ENCODE peak calls at places on chromosome 12, in seven cellular contexts. One of them, this sample, is unnamed.

GRCh38 chr12:127556487-127556886 is 710.5 kb upstream of the TMEM132C start:
- DNase-seq in heart right ventricle: no peak
- DNase-seq in GM10248: no peak
- DNase-seq in stimulated activated CD4-positive, alpha-beta T cell treated with anti-CD3 and anti-CD28 coated beads, Interleukin-2, amount 100 ng/mL, for 24 hours: no peak
- DNase-seq in mesendoderm: no peak
- DNase-seq in cardiac muscle cell: no peak
- DNase-seq in GOT3: no peak
- DNase-seq in this sample: no peak

GRCh38 chr12:46401703-46402102 is 29.1 kb upstream of the SLC38A2 start:
- DNase-seq in heart right ventricle: no peak
- DNase-seq in GM10248: no peak
- DNase-seq in stimulated activated CD4-positive, alpha-beta T cell treated with anti-CD3 and anti-CD28 coated beads, Interleukin-2, amount 100 ng/mL, for 24 hours: no peak
- DNase-seq in mesendoderm: no peak
- DNase-seq in cardiac muscle cell: peak; percentile 77
- DNase-seq in GOT3: no peak
- DNase-seq in this sample: no peak

GRCh38 chr12:110669193-110669502 is 19.8 kb downstream of the HVCN1 start:
- DNase-seq in heart right ventricle: no peak
- DNase-seq in GM10248: peak; percentile 31
- DNase-seq in stimulated activated CD4-positive, alpha-beta T cell treated with anti-CD3 and anti-CD28 coated beads, Interleukin-2, amount 100 ng/mL, for 24 hours: no peak
- DNase-seq in mesendoderm: no peak
- DNase-seq in cardiac muscle cell: no peak
- DNase-seq in GOT3: no peak
- DNase-seq in this sample: peak; percentile 81

GRCh38 chr12:48105321-48105866 is 485 bp downstream of the SENP1 start:
- DNase-seq in heart right ventricle: no peak
- DNase-seq in GM10248: peak; percentile 33
- DNase-seq in stimulated activated CD4-positive, alpha-beta T cell treated with anti-CD3 and anti-CD28 coated beads, Interleukin-2, amount 100 ng/mL, for 24 hours: peak; percentile 53
- DNase-seq in mesendoderm: no peak
- DNase-seq in cardiac muscle cell: no peak
- DNase-seq in GOT3: no peak
- DNase-seq in this sample: peak; percentile 74

GRCh38 chr12:52637299-52637698 is 14.7 kb downstream of the KRT2 start:
- DNase-seq in heart right ventricle: no peak
- DNase-seq in GM10248: no peak
- DNase-seq in stimulated activated CD4-positive, alpha-beta T cell treated with anti-CD3 and anti-CD28 coated beads, Interleukin-2, amount 100 ng/mL, for 24 hours: no peak
- DNase-seq in mesendoderm: no peak
- DNase-seq in cardiac muscle cell: no peak
- DNase-seq in GOT3: no peak
- DNase-seq in this sample: no peak

GRCh38 chr12:8742501-8742900 is 44.7 kb downstream of the RIMKLB start:
- DNase-seq in heart right ventricle: no peak
- DNase-seq in GM10248: no peak
- DNase-seq in stimulated activated CD4-positive, alpha-beta T cell treated with anti-CD3 and anti-CD28 coated beads, Interleukin-2, amount 100 ng/mL, for 24 hours: no peak
- DNase-seq in mesendoderm: no peak
- DNase-seq in cardiac muscle cell: peak; percentile 34
- DNase-seq in GOT3: no peak
- DNase-seq in this sample: no peak

GRCh38 chr12:53235742-53236442 is 3.9 kb upstream of the RARG start:
- DNase-seq in heart right ventricle: no peak
- DNase-seq in GM10248: no peak
- DNase-seq in stimulated activated CD4-positive, alpha-beta T cell treated with anti-CD3 and anti-CD28 coated beads, Interleukin-2, amount 100 ng/mL, for 24 hours: no peak
- DNase-seq in mesendoderm: peak; percentile 88
- DNase-seq in cardiac muscle cell: no peak
- DNase-seq in GOT3: no peak
- DNase-seq in this sample: no peak

GRCh38 chr12:81517296-81517695 is 241.9 kb downstream of the PPFIA2 start:
- DNase-seq in heart right ventricle: no peak
- DNase-seq in GM10248: no peak
- DNase-seq in stimulated activated CD4-positive, alpha-beta T cell treated with anti-CD3 and anti-CD28 coated beads, Interleukin-2, amount 100 ng/mL, for 24 hours: no peak
- DNase-seq in mesendoderm: no peak
- DNase-seq in cardiac muscle cell: no peak
- DNase-seq in GOT3: no peak
- DNase-seq in this sample: no peak

GRCh38 chr12:27841392-27841882 is 61.4 kb upstream of the MANSC4 start:
- DNase-seq in heart right ventricle: no peak
- DNase-seq in GM10248: no peak
- DNase-seq in stimulated activated CD4-positive, alpha-beta T cell treated with anti-CD3 and anti-CD28 coated beads, Interleukin-2, amount 100 ng/mL, for 24 hours: no peak
- DNase-seq in mesendoderm: no peak
- DNase-seq in cardiac muscle cell: peak; percentile 29
- DNase-seq in GOT3: no peak
- DNase-seq in this sample: no peak

GRCh38 chr12:2719405-2719804 is 75.4 kb upstream of the FKBP4 start:
- DNase-seq in heart right ventricle: no peak
- DNase-seq in GM10248: no peak
- DNase-seq in stimulated activated CD4-positive, alpha-beta T cell treated with anti-CD3 and anti-CD28 coated beads, Interleukin-2, amount 100 ng/mL, for 24 hours: no peak
- DNase-seq in mesendoderm: no peak
- DNase-seq in cardiac muscle cell: no peak
- DNase-seq in GOT3: no peak
- DNase-seq in this sample: no peak

GRCh38 chr12:63301311-63301710 is 150.3 kb upstream of the AVPR1A start:
- DNase-seq in heart right ventricle: no peak
- DNase-seq in GM10248: no peak
- DNase-seq in stimulated activated CD4-positive, alpha-beta T cell treated with anti-CD3 and anti-CD28 coated beads, Interleukin-2, amount 100 ng/mL, for 24 hours: no peak
- DNase-seq in mesendoderm: no peak
- DNase-seq in cardiac muscle cell: no peak
- DNase-seq in GOT3: no peak
- DNase-seq in this sample: no peak

GRCh38 chr12:22684526-22685118 is 59.7 kb downstream of the ETNK1 start:
- DNase-seq in heart right ventricle: no peak
- DNase-seq in GM10248: no peak
- DNase-seq in stimulated activated CD4-positive, alpha-beta T cell treated with anti-CD3 and anti-CD28 coated beads, Interleukin-2, amount 100 ng/mL, for 24 hours: no peak
- DNase-seq in mesendoderm: peak; percentile 63
- DNase-seq in cardiac muscle cell: peak; percentile 65
- DNase-seq in GOT3: no peak
- DNase-seq in this sample: peak; percentile 54

GRCh38 chr12:627863-628805 is 35.1 kb downstream of the NINJ2 start:
- DNase-seq in heart right ventricle: no peak
- DNase-seq in GM10248: no peak
- DNase-seq in stimulated activated CD4-positive, alpha-beta T cell treated with anti-CD3 and anti-CD28 coated beads, Interleukin-2, amount 100 ng/mL, for 24 hours: no peak
- DNase-seq in mesendoderm: peak; percentile 59
- DNase-seq in cardiac muscle cell: no peak
- DNase-seq in GOT3: no peak
- DNase-seq in this sample: no peak

GRCh38 chr12:120110550-120111501 is 5.7 kb downstream of the RAB35 start:
- DNase-seq in heart right ventricle: peak; percentile 48
- DNase-seq in GM10248: peak; percentile 71
- DNase-seq in stimulated activated CD4-positive, alpha-beta T cell treated with anti-CD3 and anti-CD28 coated beads, Interleukin-2, amount 100 ng/mL, for 24 hours: peak; percentile 49
- DNase-seq in mesendoderm: peak; percentile 51
- DNase-seq in cardiac muscle cell: no peak
- DNase-seq in GOT3: no peak
- DNase-seq in this sample: peak; percentile 79

GRCh38 chr12:78898416-78898815 is 33.8 kb downstream of the SYT1 start:
- DNase-seq in heart right ventricle: peak; percentile 43
- DNase-seq in GM10248: no peak
- DNase-seq in stimulated activated CD4-positive, alpha-beta T cell treated with anti-CD3 and anti-CD28 coated beads, Interleukin-2, amount 100 ng/mL, for 24 hours: no peak
- DNase-seq in mesendoderm: no peak
- DNase-seq in cardiac muscle cell: peak; percentile 56
- DNase-seq in GOT3: no peak
- DNase-seq in this sample: no peak

GRCh38 chr12:104280703-104281458 is 22.7 kb upstream of the EID3 start:
- DNase-seq in heart right ventricle: no peak
- DNase-seq in GM10248: no peak
- DNase-seq in stimulated activated CD4-positive, alpha-beta T cell treated with anti-CD3 and anti-CD28 coated beads, Interleukin-2, amount 100 ng/mL, for 24 hours: no peak
- DNase-seq in mesendoderm: no peak
- DNase-seq in cardiac muscle cell: peak; percentile 91
- DNase-seq in GOT3: no peak
- DNase-seq in this sample: no peak

GRCh38 chr12:95385646-95386045 is 88.3 kb upstream of the METAP2 start:
- DNase-seq in heart right ventricle: peak; percentile 6
- DNase-seq in GM10248: no peak
- DNase-seq in stimulated activated CD4-positive, alpha-beta T cell treated with anti-CD3 and anti-CD28 coated beads, Interleukin-2, amount 100 ng/mL, for 24 hours: no peak
- DNase-seq in mesendoderm: no peak
- DNase-seq in cardiac muscle cell: peak; percentile 70
- DNase-seq in GOT3: no peak
- DNase-seq in this sample: no peak

GRCh38 chr12:56358836-56359532 is 923 bp downstream of the STAT2 start:
- DNase-seq in heart right ventricle: no peak
- DNase-seq in GM10248: no peak
- DNase-seq in stimulated activated CD4-positive, alpha-beta T cell treated with anti-CD3 and anti-CD28 coated beads, Interleukin-2, amount 100 ng/mL, for 24 hours: no peak
- DNase-seq in mesendoderm: no peak
- DNase-seq in cardiac muscle cell: peak; percentile 85
- DNase-seq in GOT3: no peak
- DNase-seq in this sample: peak; percentile 73

GRCh38 chr12:8992086-8992409 is 2.7 kb downstream of the KLRG1 start:
- DNase-seq in heart right ventricle: no peak
- DNase-seq in GM10248: no peak
- DNase-seq in stimulated activated CD4-positive, alpha-beta T cell treated with anti-CD3 and anti-CD28 coated beads, Interleukin-2, amount 100 ng/mL, for 24 hours: no peak
- DNase-seq in mesendoderm: no peak
- DNase-seq in cardiac muscle cell: no peak
- DNase-seq in GOT3: no peak
- DNase-seq in this sample: no peak

GRCh38 chr12:11622774-11623375 is 26.6 kb upstream of the ETV6 start:
- DNase-seq in heart right ventricle: no peak
- DNase-seq in GM10248: peak; percentile 27
- DNase-seq in stimulated activated CD4-positive, alpha-beta T cell treated with anti-CD3 and anti-CD28 coated beads, Interleukin-2, amount 100 ng/mL, for 24 hours: no peak
- DNase-seq in mesendoderm: peak; percentile 89
- DNase-seq in cardiac muscle cell: peak; percentile 7
- DNase-seq in GOT3: no peak
- DNase-seq in this sample: peak; percentile 13

GRCh38 chr12:81450920-81451739 is 308.0 kb downstream of the PPFIA2 start:
- DNase-seq in heart right ventricle: peak; percentile 35
- DNase-seq in GM10248: peak; percentile 12
- DNase-seq in stimulated activated CD4-positive, alpha-beta T cell treated with anti-CD3 and anti-CD28 coated beads, Interleukin-2, amount 100 ng/mL, for 24 hours: no peak
- DNase-seq in mesendoderm: peak; percentile 93
- DNase-seq in cardiac muscle cell: peak; percentile 81
- DNase-seq in GOT3: no peak
- DNase-seq in this sample: peak; percentile 48

GRCh38 chr12:76402259-76402658 is 54.0 kb upstream of the BBS10 start:
- DNase-seq in heart right ventricle: no peak
- DNase-seq in GM10248: no peak
- DNase-seq in stimulated activated CD4-positive, alpha-beta T cell treated with anti-CD3 and anti-CD28 coated beads, Interleukin-2, amount 100 ng/mL, for 24 hours: no peak
- DNase-seq in mesendoderm: no peak
- DNase-seq in cardiac muscle cell: no peak
- DNase-seq in GOT3: no peak
- DNase-seq in this sample: no peak

GRCh38 chr12:57592551-57593165 is 1.7 kb downstream of the PIP4K2C start:
- DNase-seq in heart right ventricle: no peak
- DNase-seq in GM10248: no peak
- DNase-seq in stimulated activated CD4-positive, alpha-beta T cell treated with anti-CD3 and anti-CD28 coated beads, Interleukin-2, amount 100 ng/mL, for 24 hours: no peak
- DNase-seq in mesendoderm: no peak
- DNase-seq in cardiac muscle cell: no peak
- DNase-seq in GOT3: no peak
- DNase-seq in this sample: no peak

GRCh38 chr12:107864235-107864634 is 89.7 kb downstream of the ASCL4 start:
- DNase-seq in heart right ventricle: no peak
- DNase-seq in GM10248: no peak
- DNase-seq in stimulated activated CD4-positive, alpha-beta T cell treated with anti-CD3 and anti-CD28 coated beads, Interleukin-2, amount 100 ng/mL, for 24 hours: no peak
- DNase-seq in mesendoderm: peak; percentile 37
- DNase-seq in cardiac muscle cell: no peak
- DNase-seq in GOT3: no peak
- DNase-seq in this sample: no peak

GRCh38 chr12:80056845-80057244 is 42.5 kb upstream of the OTOGL start:
- DNase-seq in heart right ventricle: peak; percentile 79
- DNase-seq in GM10248: no peak
- DNase-seq in stimulated activated CD4-positive, alpha-beta T cell treated with anti-CD3 and anti-CD28 coated beads, Interleukin-2, amount 100 ng/mL, for 24 hours: no peak
- DNase-seq in mesendoderm: no peak
- DNase-seq in cardiac muscle cell: peak; percentile 81
- DNase-seq in GOT3: no peak
- DNase-seq in this sample: no peak

GRCh38 chr12:65838330-65838976 is 14.2 kb downstream of the HMGA2 start:
- DNase-seq in heart right ventricle: no peak
- DNase-seq in GM10248: no peak
- DNase-seq in stimulated activated CD4-positive, alpha-beta T cell treated with anti-CD3 and anti-CD28 coated beads, Interleukin-2, amount 100 ng/mL, for 24 hours: no peak
- DNase-seq in mesendoderm: no peak
- DNase-seq in cardiac muscle cell: no peak
- DNase-seq in GOT3: no peak
- DNase-seq in this sample: no peak

GRCh38 chr12:104154806-104155205 is 16.8 kb upstream of the NFYB start:
- DNase-seq in heart right ventricle: no peak
- DNase-seq in GM10248: no peak
- DNase-seq in stimulated activated CD4-positive, alpha-beta T cell treated with anti-CD3 and anti-CD28 coated beads, Interleukin-2, amount 100 ng/mL, for 24 hours: no peak
- DNase-seq in mesendoderm: no peak
- DNase-seq in cardiac muscle cell: no peak
- DNase-seq in GOT3: no peak
- DNase-seq in this sample: no peak

This sample was measured in GM12865.